ENCODE peak calls at places on chromosomes 11 and 22, in six cellular contexts. K, Q, O, S, B and D are unnamed samples.

GRCh38 chr11:65611758-65612603 is 2.0 kb downstream of the MAP3K11 start:
- DNase-seq in O (no peak), Q (no peak), B (no peak), S (peak), K (no peak), D (no peak)

GRCh38 chr11:128771102-128771501 is 77.2 kb downstream of the FLI1 start:
- DNase-seq in B (no peak), S (no peak), O (no peak), Q (no peak), K (no peak), D (no peak)

GRCh38 chr22:42500164-42500835 is 19.3 kb downstream of the RRP7A start:
- DNase-seq in O (peak), K (peak), Q (peak), S (peak), B (peak), D (peak)

GRCh38 chr11:127693686-127694085 is 693.1 kb upstream of the KIRREL3 start:
- DNase-seq in B (no peak), O (no peak), S (no peak), Q (no peak), K (no peak), D (no peak)

GRCh38 chr11:130634981-130635473 is 186.6 kb downstream of the ADAMTS15 start:
- DNase-seq in K (no peak), Q (no peak), S (peak), B (no peak), O (no peak), D (no peak)

GRCh38 chr11:95147364-95147905 is 57.8 kb downstream of the ENDOD1 start:
- DNase-seq in Q (no peak), S (peak), O (no peak), B (no peak), K (no peak), D (no peak)

GRCh38 chr22:29302681-29303465 is 3.6 kb upstream of the GAS2L1 start:
- DNase-seq in K (no peak), S (no peak), O (no peak), B (no peak), Q (no peak), D (no peak)

GRCh38 chr11:7321708-7322448 is 70.2 kb downstream of the SYT9 start:
- DNase-seq in S (no peak), O (no peak), K (no peak), Q (no peak), B (no peak), D (no peak)

GRCh38 chr22:49962751-49963646 is 2.4 kb downstream of the PIM3 start:
- DNase-seq in B (no peak), Q (no peak), K (no peak), O (no peak), S (no peak), D (peak)

GRCh38 chr11:134686418-134686817 is 274.4 kb upstream of the B3GAT1 start:
- DNase-seq in K (no peak), B (no peak), O (no peak), Q (no peak), S (no peak), D (no peak)

GRCh38 chr11:17649696-17650600 is 69.4 kb upstream of the MYOD1 start:
- DNase-seq in K (no peak), Q (no peak), B (no peak), S (peak), O (no peak), D (no peak)